ENCODE peak calls at places on chromosomes 4 and X, in four cellular contexts. A is ovary, B is lower leg skin, C is spleen. I is an unnamed sample.

GRCh38 chr4:103074598-103075434 is 1.7 kb downstream of the SLC9B2 start:
- DNase-seq in A (no peak), B (no peak), C (no peak), I (no peak)

GRCh38 chr4:82865592-82865991 is 25.4 kb downstream of the SEC31A start:
- DNase-seq in A (no peak), B (no peak), C (no peak), I (no peak)

GRCh38 chr4:142121448-142121847 is 485.1 kb downstream of the IL15 start:
- DNase-seq in A (no peak), B (no peak), C (no peak), I (no peak)

GRCh38 chrX:132257116-132257515 is 37.9 kb upstream of the RAP2C start:
- DNase-seq in A (no peak), B (no peak), C (no peak), I (no peak)

GRCh38 chr4:75028196-75028854 is 95.4 kb downstream of the PARM1 start:
- DNase-seq in A (no peak), B (no peak), C (no peak), I (no peak)

GRCh38 chrX:118847676-118848075 is 24.1 kb downstream of the ZCCHC12 start:
- DNase-seq in A (no peak), B (no peak), C (no peak), I (peak; percentile 42)

GRCh38 chr4:43330288-43330687 is 437.8 kb downstream of the GRXCR1 start:
- DNase-seq in A (no peak), B (no peak), C (no peak), I (no peak)

GRCh38 chrX:3384330-3384729 is 37.9 kb upstream of the MXRA5 start:
- DNase-seq in A (no peak), B (no peak), C (no peak), I (no peak)

GRCh38 chrX:13398073-13398823 is 78.4 kb upstream of the ATXN3L start:
- DNase-seq in A (no peak), B (peak; percentile 35), C (no peak), I (no peak)

GRCh38 chrX:37993857-37994619 is 12.3 kb upstream of the SYTL5 start:
- DNase-seq in A (no peak), B (peak; percentile 16), C (no peak), I (peak; percentile 2)

GRCh38 chr4:2083826-2084160 is 24.7 kb downstream of the NAT8L start:
- DNase-seq in A (no peak), B (no peak), C (peak; percentile 47), I (no peak)

GRCh38 chrX:1558761-1559468 is 21.9 kb upstream of the P2RY8 start:
- DNase-seq in A (no peak), B (no peak), C (no peak), I (peak; percentile 69)

GRCh38 chr4:32140636-32141035 is 1420.5 kb downstream of the PCDH7 start:
- DNase-seq in A (no peak), B (no peak), C (no peak), I (no peak)

GRCh38 chr4:104591505-104591904 is 96.8 kb upstream of the CXXC4 start:
- DNase-seq in A (no peak), B (no peak), C (no peak), I (no peak)

GRCh38 chr4:9866931-9867330 is 85.5 kb downstream of the DRD5 start:
- DNase-seq in A (no peak), B (no peak), C (no peak), I (no peak)

GRCh38 chr4:95672811-95673210 is 124.0 kb upstream of the UNC5C start:
- DNase-seq in A (no peak), B (no peak), C (no peak), I (no peak)

GRCh38 chrX:15930585-15930984 is 76.0 kb upstream of the AP1S2 start:
- DNase-seq in A (no peak), B (no peak), C (no peak), I (no peak)

GRCh38 chr4:189088783-189089182 is 851.9 kb upstream of the FRG1 start:
- DNase-seq in A (no peak), B (no peak), C (no peak), I (no peak)

GRCh38 chr4:122854444-122854843 is 27.8 kb downstream of the FGF2 start:
- DNase-seq in A (peak; percentile 30), B (no peak), C (no peak), I (no peak)

GRCh38 chr4:985123-985830 is 1.6 kb upstream of the IDUA start:
- DNase-seq in A (no peak), B (no peak), C (peak; percentile 93), I (peak; percentile 81)

GRCh38 chrX:10352536-10352935 is 195.8 kb downstream of the CLCN4 start:
- DNase-seq in A (no peak), B (no peak), C (no peak), I (no peak)

GRCh38 chr4:24669751-24670150 is 85.4 kb upstream of the DHX15 start:
- DNase-seq in A (no peak), B (no peak), C (no peak), I (no peak)

GRCh38 chr4:88866862-88867550 is 169.4 kb upstream of the NAP1L5 start:
- DNase-seq in A (no peak), B (no peak), C (no peak), I (no peak)

GRCh38 chr4:154231796-154232478 is 259.7 kb downstream of the DCHS2 start:
- DNase-seq in A (no peak), B (no peak), C (no peak), I (no peak)

GRCh38 chr4:6451309-6451708 is 21.1 kb downstream of the PPP2R2C start:
- DNase-seq in A (no peak), B (no peak), C (no peak), I (no peak)

GRCh38 chrX:34900691-34901090 is 41.9 kb upstream of the FAM47B start:
- DNase-seq in A (no peak), B (no peak), C (no peak), I (no peak)

GRCh38 chr4:48490012-48490679 is at the start of gene ZAR1:
- DNase-seq in A (no peak), B (no peak), C (no peak), I (peak; percentile 46)

GRCh38 chr4:181258569-181258968 is 984.6 kb upstream of the TENM3 start:
- DNase-seq in A (no peak), B (no peak), C (no peak), I (no peak)

GRCh38 chr4:15455290-15455689 is 14.4 kb upstream of the CC2D2A start:
- DNase-seq in A (no peak), B (peak; percentile 80), C (no peak), I (no peak)

GRCh38 chrX:22165732-22166457 is 106.8 kb upstream of the CBLL2 start:
- DNase-seq in A (no peak), B (no peak), C (no peak), I (no peak)

GRCh38 chr4:164935363-164935762 is 42.1 kb downstream of the TRIM61 start:
- DNase-seq in A (no peak), B (no peak), C (no peak), I (no peak)

GRCh38 chr4:25174674-25175073 is 14.4 kb upstream of the SEPSECS start:
- DNase-seq in A (no peak), B (no peak), C (no peak), I (no peak)

GRCh38 chr4:85078016-85078415 is 111.5 kb upstream of the WDFY3 start:
- DNase-seq in A (no peak), B (no peak), C (no peak), I (no peak)

DNA sequence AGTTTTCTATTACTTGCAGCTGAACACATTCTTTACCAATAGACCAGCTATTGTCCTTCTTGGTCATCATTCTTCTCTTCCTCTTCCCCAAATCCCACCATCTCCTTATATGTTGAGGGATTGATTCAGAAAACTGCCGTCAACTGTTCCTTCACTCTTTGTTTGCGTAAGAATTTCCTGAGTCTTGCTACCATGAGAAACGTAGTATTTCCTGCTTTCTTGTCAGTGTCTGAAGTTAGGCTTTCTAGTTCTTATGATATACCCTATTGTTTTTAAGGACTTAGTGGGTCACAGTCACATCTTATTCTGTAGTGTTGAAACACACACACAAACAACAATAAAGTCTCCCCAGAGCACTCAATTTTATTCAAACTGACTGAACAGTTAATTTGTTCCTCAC is 20.1 kb downstream of the IGFBP7 start:
- DNase-seq in A (no peak), B (no peak), C (no peak), I (no peak)
- TF ChIP-seq POLR2A in A (no peak), B (no peak), C (no peak), I (no peak)

DNA sequence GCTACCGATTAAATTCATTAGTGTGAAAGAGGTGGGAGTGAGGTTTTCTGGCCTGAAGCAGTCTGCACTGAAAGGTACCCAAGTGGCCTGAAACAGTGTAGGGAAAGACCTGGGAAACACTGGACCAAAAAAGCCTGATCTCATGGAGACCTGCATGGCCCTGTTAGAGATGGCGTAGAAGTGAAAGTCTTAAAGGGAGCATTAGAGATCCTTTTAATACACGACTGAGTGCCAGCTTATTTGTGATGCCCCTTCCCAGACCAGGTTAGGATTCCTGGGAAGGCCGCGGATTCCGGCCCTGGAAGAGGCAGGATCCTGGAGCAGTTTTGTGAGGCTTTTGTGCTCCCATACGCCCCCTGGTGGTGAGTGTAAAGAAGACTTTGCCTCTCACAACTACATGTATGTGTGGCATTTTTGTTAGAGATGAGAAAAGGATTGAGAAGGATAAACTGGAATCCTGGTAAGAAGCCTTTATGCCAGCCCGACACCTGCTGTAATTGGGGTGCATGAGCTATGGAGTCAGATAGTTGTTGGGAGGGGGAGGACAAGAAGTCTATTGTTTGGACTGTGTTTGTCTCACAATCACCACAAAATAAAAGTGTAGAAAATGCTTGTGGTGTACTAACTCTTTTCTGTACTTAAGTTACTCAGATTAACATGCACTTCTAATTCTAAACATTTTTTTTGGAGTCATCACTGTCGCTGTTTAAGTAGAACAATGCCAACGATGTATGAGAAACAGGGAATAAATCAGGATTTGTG is 54.0 kb downstream of the JADE1 start:
- DNase-seq in A (peak; percentile 87), B (peak; percentile 63), C (peak; percentile 79), I (peak; percentile 86)
- TF ChIP-seq POLR2A in A (no peak), B (no peak), C (no peak), I (no peak)

GRCh38 chrX:123860506-123860840 is 620 bp downstream of the XIAP start:
- DNase-seq in A (no peak), B (no peak), C (no peak), I (peak; percentile 75)

GRCh38 chrX:123860983-123861382 is 1.1 kb downstream of the XIAP start:
- DNase-seq in A (no peak), B (no peak), C (no peak), I (peak; percentile 81)

GRCh38 chrX:123854329-123854728 is 5.5 kb upstream of the XIAP start:
- DNase-seq in A (no peak), B (no peak), C (no peak), I (no peak)

GRCh38 chrX:123859409-123859827 is 435 bp upstream of the XIAP start:
- DNase-seq in A (peak; percentile 76), B (no peak), C (no peak), I (no peak)

GRCh38 chrX:123859828-123860505 is at the start of gene XIAP:
- DNase-seq in A (peak; percentile 78), B (peak; percentile 61), C (peak; percentile 94), I (peak; percentile 90)
- TF ChIP-seq POLR2A in A (peak; percentile 50), B (no peak), C (no peak), I (peak; percentile 74)

GRCh38 chrX:74923942-74924448 is 1.3 kb downstream of the NEXMIF start:
- DNase-seq in A (peak; percentile 35), B (no peak), C (peak; percentile 77), I (no peak)
- TF ChIP-seq POLR2A in A (no peak), B (no peak), C (no peak), I (no peak)

GRCh38 chrX:47570794-47571193 is 9.8 kb downstream of the ARAF start:
- DNase-seq in A (no peak), B (no peak), C (no peak), I (no peak)
- TF ChIP-seq POLR2A in A (no peak), B (no peak), C (no peak), I (no peak)